ENCODE peak calls at places on chromosomes 12 and 14, in four cellular contexts. V, E, J and Z are unnamed samples.

GRCh38 chr12:21925296-21925913 is 15.8 kb downstream of the ABCC9 start:
- DNase-seq in V (no peak), E (no peak), J (no peak), Z (no peak)

GRCh38 chr14:68932219-68932618 is 46.9 kb downstream of the ACTN1 start:
- DNase-seq in J (no peak), V (no peak), E (no peak), Z (no peak)

GRCh38 chr14:102594514-102595175 is 2.2 kb downstream of the RCOR1 start:
- DNase-seq in E (no peak), V (no peak), J (peak; percentile 80), Z (no peak)

GRCh38 chr12:27778206-27778605 is 1.8 kb upstream of the KLHL42 start:
- DNase-seq in J (no peak), E (no peak), V (no peak), Z (no peak)

GRCh38 chr12:66964629-66965028 is 285.8 kb upstream of the GRIP1 start:
- DNase-seq in V (no peak), J (no peak), E (no peak), Z (peak; percentile 23)

GRCh38 chr14:88095791-88096190 is 90.9 kb downstream of the GPR65 start:
- DNase-seq in V (no peak), E (no peak), J (no peak), Z (no peak)

GRCh38 chr14:95915326-95915725 is 38.7 kb downstream of the TUNAR start:
- DNase-seq in V (no peak), J (peak; percentile 45), E (peak; percentile 83), Z (no peak)

GRCh38 chr12:106345739-106346138 is 11.8 kb upstream of the POLR3B start:
- DNase-seq in E (no peak), V (no peak), J (peak; percentile 73), Z (no peak)

GRCh38 chr12:124454735-124455134 is 112.7 kb downstream of the NCOR2 start:
- DNase-seq in V (no peak), J (no peak), E (no peak), Z (no peak)

GRCh38 chr12:13336216-13336615 is 139.7 kb downstream of the EMP1 start:
- DNase-seq in J (no peak), E (no peak), V (no peak), Z (no peak)

DNA sequence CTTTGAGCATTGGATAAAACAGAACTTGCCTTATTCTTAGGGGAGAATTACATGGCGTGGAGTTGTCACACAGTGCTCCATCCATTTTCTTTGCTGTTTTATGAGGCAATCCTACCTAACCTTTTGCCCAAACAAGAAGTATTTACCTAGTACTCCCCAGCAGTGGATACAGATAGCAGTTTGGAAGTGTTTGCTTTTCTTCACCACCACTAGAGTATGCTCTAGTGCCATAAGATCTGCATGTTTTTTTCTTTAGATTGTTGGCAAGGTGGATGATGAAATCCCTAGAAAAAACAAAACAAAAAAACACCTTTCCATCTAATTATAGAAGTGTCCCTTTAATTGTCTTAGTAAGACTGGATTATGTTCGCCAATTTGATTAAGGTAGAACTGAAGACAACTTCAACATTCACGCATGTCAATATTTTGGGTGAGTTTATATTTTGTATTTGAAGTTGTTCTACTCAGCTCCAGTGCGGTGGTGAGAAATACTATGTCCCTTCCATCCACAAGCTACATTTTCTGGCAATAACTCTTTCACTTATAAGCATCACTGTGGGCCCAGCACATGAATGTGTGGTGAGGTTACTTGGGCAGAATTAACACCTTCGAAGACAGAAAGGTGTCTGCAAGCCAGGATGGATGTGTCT is 23.6 kb upstream of the TMEM260 start:
- DNase-seq in V (no peak), J (peak; percentile 54), E (no peak), Z (peak; percentile 25)
- TF ChIP-seq CTCF in V (peak; percentile 70), J (peak; percentile 75), E (peak; percentile 83), Z (peak; percentile 73)

GRCh38 chr12:68958337-68958736 is 25.4 kb upstream of the CPM start:
- DNase-seq in E (no peak), J (no peak), V (no peak), Z (no peak)

GRCh38 chr12:68954811-68955210 is 21.8 kb upstream of the CPM start:
- DNase-seq in J (no peak), E (no peak), V (no peak), Z (no peak)

GRCh38 chr12:68959457-68960161 is 26.6 kb upstream of the CPM start:
- DNase-seq in J (peak; percentile 22), V (no peak), E (no peak), Z (no peak)

GRCh38 chr12:68956466-68956865 is 23.5 kb upstream of the CPM start:
- DNase-seq in E (no peak), V (no peak), J (no peak), Z (no peak)

DNA sequence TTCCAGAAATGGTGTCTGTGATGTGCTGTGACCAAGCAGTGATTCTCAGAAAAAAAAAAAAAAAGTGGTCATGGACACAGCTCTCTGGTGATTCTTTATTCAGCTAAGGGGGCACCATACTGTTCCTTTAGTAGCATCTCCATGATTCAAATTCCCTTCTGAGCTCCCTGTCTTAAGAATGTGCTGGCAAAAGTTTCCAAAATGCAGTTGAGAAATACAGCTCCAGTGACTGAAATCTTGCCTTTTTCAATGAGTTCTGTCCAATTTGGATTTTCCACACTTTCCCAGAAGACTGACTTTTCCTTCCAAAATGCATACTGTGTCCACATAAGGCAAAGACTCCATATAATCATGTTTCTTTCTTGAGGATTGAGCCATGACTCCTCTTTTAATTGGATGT is 24.3 kb upstream of the CPM start:
- DNase-seq in E (no peak), J (no peak), V (no peak), Z (no peak)
- TF ChIP-seq CTCF in E (no peak), J (no peak), V (no peak), Z (no peak)

DNA sequence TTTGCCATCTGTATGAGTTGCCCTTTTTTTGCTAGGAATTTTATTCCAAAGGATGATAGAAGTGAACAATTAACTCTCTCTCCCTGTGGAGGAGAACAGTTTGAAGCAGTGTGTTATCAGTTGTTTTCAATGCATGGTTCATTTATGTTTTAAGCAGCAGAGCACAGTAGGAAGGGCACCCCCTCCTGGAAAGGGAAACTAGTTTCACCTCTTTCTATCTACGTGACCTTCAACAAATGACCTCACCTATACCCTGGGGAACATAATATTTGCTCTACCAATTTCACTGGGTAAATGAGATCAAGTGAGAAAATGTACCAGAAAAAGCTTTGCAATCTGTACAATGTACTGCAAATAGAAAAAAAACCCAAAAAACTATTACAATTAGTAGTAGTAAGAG is 5.4 kb upstream of the DCP1B start:
- DNase-seq in E (no peak), J (no peak), V (no peak), Z (no peak)
- TF ChIP-seq CTCF in E (peak; percentile 13), J (no peak), V (peak; percentile 43), Z (no peak)

GRCh38 chr14:94412671-94413638 is 24.6 kb upstream of the SERPINA1 start:
- DNase-seq in V (no peak), E (no peak), J (no peak), Z (no peak)
- TF ChIP-seq CTCF in V (peak; percentile 58), E (peak; percentile 80), J (peak; percentile 45), Z (peak; percentile 51)

GRCh38 chr14:76307786-76308780 is 67.9 kb upstream of the ESRRB start:
- DNase-seq in V (no peak), J (no peak), E (no peak), Z (no peak)

GRCh38 chr14:76313303-76313702 is 62.6 kb upstream of the ESRRB start:
- DNase-seq in V (no peak), E (no peak), J (no peak), Z (no peak)

GRCh38 chr14:76312821-76313220 is 63.1 kb upstream of the ESRRB start:
- DNase-seq in E (no peak), V (no peak), J (no peak), Z (no peak)

GRCh38 chr14:76311410-76311758 is 64.6 kb upstream of the ESRRB start:
- DNase-seq in J (no peak), E (no peak), V (no peak), Z (no peak)

GRCh38 chr14:76309572-76310551 is 66.1 kb upstream of the ESRRB start:
- DNase-seq in E (no peak), V (peak; percentile 3), J (no peak), Z (no peak)
- TF ChIP-seq CTCF in E (no peak), V (peak; percentile 23), J (no peak), Z (no peak)

DNA sequence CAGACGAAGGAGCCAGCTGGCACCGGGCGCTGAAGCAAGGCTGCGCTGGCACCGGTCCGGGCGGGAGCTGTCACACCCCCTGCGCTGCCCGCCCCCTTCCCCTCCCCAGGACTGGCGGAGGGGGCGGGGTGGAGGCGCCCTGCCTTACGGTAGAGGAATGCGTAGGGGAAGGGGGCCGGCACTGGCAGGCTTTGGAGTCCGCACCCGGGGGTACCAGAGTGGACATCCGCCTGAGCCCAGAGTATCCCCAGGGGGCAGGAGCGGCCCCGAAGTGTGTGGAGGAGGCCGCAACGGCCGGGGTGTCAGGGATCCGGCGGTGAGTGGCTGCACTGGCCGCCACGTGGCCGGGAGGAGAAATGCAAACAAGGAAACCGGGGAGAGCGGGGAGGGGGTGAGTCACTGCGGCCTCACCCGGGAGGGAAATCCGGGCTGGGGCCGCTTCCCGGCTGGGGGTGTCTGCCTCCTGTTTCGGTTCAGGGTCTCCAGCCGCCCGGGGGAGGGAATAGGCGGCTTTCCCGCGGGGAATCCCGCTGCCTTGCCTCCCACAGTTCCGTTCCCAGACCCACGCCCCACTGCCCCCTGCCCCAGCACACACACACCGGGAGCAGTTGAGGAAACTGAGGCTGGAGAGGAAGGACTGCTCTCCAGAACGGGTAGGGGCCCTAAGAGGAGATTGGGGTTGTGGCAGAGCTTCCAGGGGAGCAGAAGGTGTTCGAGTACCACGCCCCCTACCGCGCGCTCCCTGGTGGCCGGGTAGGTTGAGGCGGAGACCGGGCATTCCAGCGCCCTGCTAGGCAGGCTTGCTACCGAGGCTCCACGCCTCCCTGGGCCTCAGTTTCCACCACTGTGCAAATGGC is at the start of gene RAPGEF3:
- DNase-seq in J (peak; percentile 90), E (no peak), V (peak; percentile 66), Z (no peak)
- TF ChIP-seq CTCF in J (peak; percentile 51), E (peak; percentile 48), V (peak; percentile 52), Z (peak; percentile 63)

GRCh38 chr12:25827747-25828146 is 130.7 kb upstream of the RASSF8 start:
- DNase-seq in J (no peak), V (no peak), E (no peak), Z (no peak)

GRCh38 chr12:25828188-25828587 is 130.3 kb upstream of the RASSF8 start:
- DNase-seq in V (no peak), E (no peak), J (no peak), Z (no peak)

GRCh38 chr12:25824729-25825128 is 133.8 kb upstream of the RASSF8 start:
- DNase-seq in E (no peak), V (no peak), J (no peak), Z (no peak)

GRCh38 chr12:25827141-25827540 is 131.3 kb upstream of the RASSF8 start:
- DNase-seq in V (no peak), E (no peak), J (no peak), Z (no peak)

GRCh38 chr12:25825494-25825893 is 133.0 kb upstream of the RASSF8 start:
- DNase-seq in V (no peak), J (no peak), E (no peak), Z (no peak)
- TF ChIP-seq CTCF in V (no peak), J (no peak), E (peak; percentile 29), Z (no peak)

GRCh38 chr14:57869530-57870088 is 3.7 kb upstream of the SLC35F4 start:
- DNase-seq in E (no peak), V (no peak), J (peak; percentile 32), Z (no peak)

GRCh38 chr14:57875296-57875695 is 9.4 kb upstream of the SLC35F4 start:
- DNase-seq in V (no peak), E (peak; percentile 29), J (no peak), Z (peak; percentile 12)

GRCh38 chr14:57875985-57876384 is 10.1 kb upstream of the SLC35F4 start:
- DNase-seq in J (no peak), E (no peak), V (no peak), Z (no peak)

GRCh38 chr14:57870686-57871457 is 5.0 kb upstream of the SLC35F4 start:
- DNase-seq in J (no peak), E (no peak), V (no peak), Z (no peak)

GRCh38 chr14:57871487-57872080 is 5.7 kb upstream of the SLC35F4 start:
- DNase-seq in V (peak; percentile 14), E (peak; percentile 25), J (peak; percentile 34), Z (peak; percentile 29)
- TF ChIP-seq CTCF in V (peak; percentile 80), E (peak; percentile 96), J (peak; percentile 56), Z (peak; percentile 81)